ENCODE peak calls at places on chromosome 19, in six cellular contexts. One of them, this sample, is unnamed.

GRCh38 chr19:22623841-22624221 is 10.3 kb upstream of the ZNF492 start:
- DNase-seq in NT2/D1: no peak
- DNase-seq in H1: no peak
- DNase-seq in GM12878: no peak
- DNase-seq in K562: no peak
- DNase-seq in HepG2: no peak
- DNase-seq in this sample: no peak

GRCh38 chr19:47713046-47714021 is at the start of gene EHD2:
- DNase-seq in K562: peak; percentile 90
- DNase-seq in NT2/D1: no peak
- DNase-seq in H1: peak; percentile 89
- DNase-seq in HepG2: no peak
- DNase-seq in GM12878: no peak
- DNase-seq in this sample: no peak

GRCh38 chr19:4456843-4457653 is 546 bp downstream of the UBXN6 start:
- DNase-seq in GM12878: no peak
- DNase-seq in NT2/D1: peak; percentile 55
- DNase-seq in H1: peak; percentile 78
- DNase-seq in HepG2: no peak
- DNase-seq in K562: peak; percentile 91
- DNase-seq in this sample: no peak

GRCh38 chr19:40280608-40281221 is 4.4 kb downstream of the AKT2 start:
- DNase-seq in GM12878: no peak
- DNase-seq in NT2/D1: no peak
- DNase-seq in K562: no peak
- DNase-seq in HepG2: no peak
- DNase-seq in H1: no peak
- DNase-seq in this sample: no peak

GRCh38 chr19:52094526-52094925 is 1.0 kb downstream of the ZNF841 start:
- DNase-seq in K562: no peak
- DNase-seq in H1: no peak
- DNase-seq in HepG2: no peak
- DNase-seq in GM12878: no peak
- DNase-seq in NT2/D1: no peak
- DNase-seq in this sample: no peak

GRCh38 chr19:11324079-11324661 is 15.3 kb downstream of the RAB3D start:
- DNase-seq in H1: no peak
- DNase-seq in NT2/D1: no peak
- DNase-seq in K562: peak; percentile 37
- DNase-seq in HepG2: peak; percentile 86
- DNase-seq in GM12878: peak; percentile 71
- DNase-seq in this sample: no peak

GRCh38 chr19:29873024-29873800 is 61.4 kb downstream of the CCNE1 start:
- DNase-seq in NT2/D1: no peak
- DNase-seq in H1: peak; percentile 94
- DNase-seq in HepG2: no peak
- DNase-seq in K562: peak; percentile 72
- DNase-seq in GM12878: no peak
- DNase-seq in this sample: no peak

GRCh38 chr19:16365300-16365996 is 40.8 kb downstream of the KLF2 start:
- DNase-seq in NT2/D1: no peak
- DNase-seq in GM12878: no peak
- DNase-seq in HepG2: no peak
- DNase-seq in K562: no peak
- DNase-seq in H1: no peak
- DNase-seq in this sample: no peak

GRCh38 chr19:42132851-42133528 is 744 bp upstream of the POU2F2 start:
- DNase-seq in H1: peak; percentile 98
- DNase-seq in K562: peak; percentile 89
- DNase-seq in GM12878: peak; percentile 33
- DNase-seq in NT2/D1: no peak
- DNase-seq in HepG2: peak; percentile 10
- DNase-seq in this sample: peak; percentile 13

GRCh38 chr19:12782174-12782423 is 6.7 kb upstream of the HOOK2 start:
- DNase-seq in K562: no peak
- DNase-seq in H1: no peak
- DNase-seq in GM12878: no peak
- DNase-seq in HepG2: no peak
- DNase-seq in NT2/D1: no peak
- DNase-seq in this sample: no peak

GRCh38 chr19:45059258-45059965 is 16.9 kb downstream of the ZNF296 start:
- DNase-seq in H1: peak; percentile 98
- DNase-seq in GM12878: no peak
- DNase-seq in K562: peak; percentile 80
- DNase-seq in NT2/D1: no peak
- DNase-seq in HepG2: peak; percentile 78
- DNase-seq in this sample: peak; percentile 62

GRCh38 chr19:58513694-58514563 is 2.1 kb upstream of the SLC27A5 start:
- DNase-seq in HepG2: peak; percentile 88
- DNase-seq in K562: peak; percentile 92
- DNase-seq in GM12878: peak; percentile 85
- DNase-seq in H1: peak; percentile 97
- DNase-seq in NT2/D1: peak; percentile 87
- DNase-seq in this sample: peak; percentile 86

GRCh38 chr19:49557641-49558325 is 22.6 kb downstream of the NOSIP start:
- DNase-seq in H1: no peak
- DNase-seq in K562: no peak
- DNase-seq in GM12878: no peak
- DNase-seq in HepG2: no peak
- DNase-seq in NT2/D1: no peak
- DNase-seq in this sample: no peak

GRCh38 chr19:566403-566802 is 6.0 kb upstream of the BSG start:
- DNase-seq in NT2/D1: no peak
- DNase-seq in H1: no peak
- DNase-seq in HepG2: peak; percentile 81
- DNase-seq in K562: peak; percentile 84
- DNase-seq in GM12878: no peak
- DNase-seq in this sample: no peak

GRCh38 chr19:5032101-5032967 is 63.4 kb downstream of the KDM4B start:
- DNase-seq in H1: no peak
- DNase-seq in NT2/D1: no peak
- DNase-seq in HepG2: no peak
- DNase-seq in K562: no peak
- DNase-seq in GM12878: no peak
- DNase-seq in this sample: no peak

GRCh38 chr19:49512970-49513745 is 697 bp downstream of the FCGRT start:
- DNase-seq in H1: peak; percentile 81
- DNase-seq in NT2/D1: no peak
- DNase-seq in HepG2: peak; percentile 89
- DNase-seq in K562: no peak
- DNase-seq in GM12878: no peak
- DNase-seq in this sample: no peak

GRCh38 chr19:38919837-38920528 is 8.0 kb upstream of the CCER2 start:
- DNase-seq in H1: no peak
- DNase-seq in NT2/D1: no peak
- DNase-seq in GM12878: no peak
- DNase-seq in HepG2: no peak
- DNase-seq in K562: no peak
- DNase-seq in this sample: no peak

GRCh38 chr19:16249826-16250434 is 52.2 kb downstream of the AP1M1 start:
- DNase-seq in NT2/D1: no peak
- DNase-seq in HepG2: no peak
- DNase-seq in K562: no peak
- DNase-seq in H1: no peak
- DNase-seq in GM12878: no peak
- DNase-seq in this sample: no peak

GRCh38 chr19:51733742-51734522 is 10.1 kb upstream of the HAS1 start:
- DNase-seq in NT2/D1: no peak
- DNase-seq in GM12878: no peak
- DNase-seq in K562: no peak
- DNase-seq in H1: no peak
- DNase-seq in HepG2: no peak
- DNase-seq in this sample: no peak

GRCh38 chr19:12784871-12785430 is 6.3 kb upstream of the JUNB start:
- DNase-seq in NT2/D1: no peak
- DNase-seq in H1: no peak
- DNase-seq in HepG2: no peak
- DNase-seq in K562: no peak
- DNase-seq in GM12878: no peak
- DNase-seq in this sample: no peak

GRCh38 chr19:14003279-14004051 is 2.7 kb downstream of the RFX1 start:
- DNase-seq in NT2/D1: no peak
- DNase-seq in H1: no peak
- DNase-seq in GM12878: no peak
- DNase-seq in HepG2: no peak
- DNase-seq in K562: no peak
- DNase-seq in this sample: no peak

GRCh38 chr19:12847159-12848139 is 9.1 kb downstream of the MAST1 start:
- DNase-seq in H1: peak; percentile 100
- DNase-seq in GM12878: no peak
- DNase-seq in HepG2: peak; percentile 53
- DNase-seq in NT2/D1: peak; percentile 61
- DNase-seq in K562: peak; percentile 88
- DNase-seq in this sample: no peak

GRCh38 chr19:55647732-55648656 is at the start of gene CCDC106:
- DNase-seq in GM12878: no peak
- DNase-seq in H1: peak; percentile 89
- DNase-seq in HepG2: peak; percentile 55
- DNase-seq in K562: peak; percentile 81
- DNase-seq in NT2/D1: peak; percentile 39
- DNase-seq in this sample: no peak

GRCh38 chr19:56868446-56868845 is 27.9 kb upstream of the PEG3 start:
- DNase-seq in GM12878: no peak
- DNase-seq in H1: no peak
- DNase-seq in NT2/D1: no peak
- DNase-seq in HepG2: no peak
- DNase-seq in K562: no peak
- DNase-seq in this sample: no peak

GRCh38 chr19:36972594-36972993 is 56.5 kb downstream of the ZNF568 start:
- DNase-seq in GM12878: no peak
- DNase-seq in NT2/D1: no peak
- DNase-seq in K562: no peak
- DNase-seq in HepG2: no peak
- DNase-seq in H1: no peak
- DNase-seq in this sample: no peak

GRCh38 chr19:50325310-50326100 is 3.7 kb downstream of the KCNC3 start:
- DNase-seq in H1: peak; percentile 97
- DNase-seq in HepG2: peak; percentile 84
- DNase-seq in NT2/D1: no peak
- DNase-seq in GM12878: no peak
- DNase-seq in K562: peak; percentile 98
- DNase-seq in this sample: peak; percentile 73

GRCh38 chr19:23787106-23787505 is 28.4 kb upstream of the ZNF681 start:
- DNase-seq in NT2/D1: no peak
- DNase-seq in GM12878: no peak
- DNase-seq in HepG2: no peak
- DNase-seq in H1: no peak
- DNase-seq in K562: no peak
- DNase-seq in this sample: no peak

GRCh38 chr19:40284501-40285352 is at the start of gene AKT2:
- DNase-seq in H1: peak; percentile 98
- DNase-seq in NT2/D1: peak; percentile 51
- DNase-seq in HepG2: no peak
- DNase-seq in K562: peak; percentile 91
- DNase-seq in GM12878: peak; percentile 48
- DNase-seq in this sample: no peak

GRCh38 chr19:18594096-18594823 is 5.7 kb downstream of the REX1BD start:
- DNase-seq in NT2/D1: peak; percentile 66
- DNase-seq in GM12878: no peak
- DNase-seq in H1: peak; percentile 90
- DNase-seq in K562: peak; percentile 90
- DNase-seq in HepG2: no peak
- DNase-seq in this sample: no peak

GRCh38 chr19:2719910-2720776 is 1.0 kb downstream of the DIRAS1 start:
- DNase-seq in NT2/D1: no peak
- DNase-seq in K562: no peak
- DNase-seq in HepG2: no peak
- DNase-seq in GM12878: no peak
- DNase-seq in H1: peak; percentile 76
- DNase-seq in this sample: no peak
- TF ChIP-seq ZNF274 in NT2/D1: no peak
- TF ChIP-seq ZNF274 in K562: no peak
- TF ChIP-seq ZNF274 in HepG2: no peak
- TF ChIP-seq ZNF274 in GM12878: no peak
- TF ChIP-seq ZNF274 in H1: no peak
- TF ChIP-seq ZNF274 in this sample: no peak

GRCh38 chr19:35146746-35147466 is 3.9 kb downstream of the FXYD7 start:
- DNase-seq in K562: no peak
- DNase-seq in H1: no peak
- DNase-seq in GM12878: no peak
- DNase-seq in HepG2: no peak
- DNase-seq in NT2/D1: no peak
- DNase-seq in this sample: no peak

GRCh38 chr19:35143231-35143715 is at the start of gene FXYD7:
- DNase-seq in HepG2: no peak
- DNase-seq in NT2/D1: no peak
- DNase-seq in K562: no peak
- DNase-seq in GM12878: no peak
- DNase-seq in H1: peak; percentile 74
- DNase-seq in this sample: no peak

GRCh38 chr19:35143818-35144217 is 763 bp downstream of the FXYD7 start:
- DNase-seq in NT2/D1: no peak
- DNase-seq in H1: no peak
- DNase-seq in HepG2: no peak
- DNase-seq in GM12878: no peak
- DNase-seq in K562: no peak
- DNase-seq in this sample: no peak

GRCh38 chr19:35144259-35144599 is 1.2 kb downstream of the FXYD7 start:
- DNase-seq in NT2/D1: no peak
- DNase-seq in H1: no peak
- DNase-seq in K562: no peak
- DNase-seq in GM12878: no peak
- DNase-seq in HepG2: no peak
- DNase-seq in this sample: no peak

GRCh38 chr19:35144600-35145436 is 1.8 kb downstream of the FXYD7 start:
- DNase-seq in GM12878: no peak
- DNase-seq in NT2/D1: peak; percentile 75
- DNase-seq in H1: peak; percentile 82
- DNase-seq in HepG2: no peak
- DNase-seq in K562: peak; percentile 88
- DNase-seq in this sample: no peak
- TF ChIP-seq YY1 in GM12878: no peak
- TF ChIP-seq YY1 in NT2/D1: no peak
- TF ChIP-seq YY1 in H1: no peak
- TF ChIP-seq YY1 in HepG2: no peak
- TF ChIP-seq YY1 in K562: no peak
- TF ChIP-seq YY1 in this sample: no peak

DNA sequence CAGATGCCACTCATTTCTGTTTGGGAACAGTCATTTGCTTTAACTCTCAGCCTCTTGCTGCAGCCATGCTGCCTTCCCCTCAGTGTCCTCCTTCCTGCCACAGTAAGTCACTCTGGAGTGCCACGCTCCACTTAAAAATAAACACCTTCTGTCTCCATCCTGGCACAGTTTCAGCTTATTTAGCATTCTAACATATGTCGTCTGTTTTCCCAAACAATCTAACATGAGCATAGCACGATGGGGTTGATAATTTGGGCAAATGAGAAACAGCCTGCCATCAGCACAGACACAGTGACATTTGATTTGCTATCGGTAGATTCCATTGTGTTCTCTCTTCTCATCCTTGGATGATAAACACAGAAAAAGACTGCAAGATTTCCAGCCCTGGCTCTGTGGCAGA is 768.6 kb downstream of the UQCRFS1 start:
- DNase-seq in K562: no peak
- DNase-seq in GM12878: no peak
- DNase-seq in HepG2: no peak
- DNase-seq in H1: no peak
- DNase-seq in NT2/D1: no peak
- DNase-seq in this sample: no peak
- TF ChIP-seq ZNF274 in K562: no peak
- TF ChIP-seq ZNF274 in GM12878: no peak
- TF ChIP-seq ZNF274 in HepG2: no peak
- TF ChIP-seq ZNF274 in H1: no peak
- TF ChIP-seq ZNF274 in NT2/D1: no peak
- TF ChIP-seq ZNF274 in this sample: no peak

GRCh38 chr19:3129112-3129511 is 6.7 kb upstream of the GNA15 start:
- DNase-seq in K562: no peak
- DNase-seq in H1: no peak
- DNase-seq in GM12878: no peak
- DNase-seq in NT2/D1: no peak
- DNase-seq in HepG2: peak; percentile 35
- DNase-seq in this sample: peak; percentile 48
- TF ChIP-seq YY1 in K562: no peak
- TF ChIP-seq YY1 in H1: no peak
- TF ChIP-seq YY1 in GM12878: no peak
- TF ChIP-seq YY1 in NT2/D1: no peak
- TF ChIP-seq YY1 in HepG2: no peak
- TF ChIP-seq YY1 in this sample: no peak